ENCODE peak calls at places on chromosome 15, in four cellular contexts. One of them, this sample, is unnamed.

GRCh38 chr15:43920201-43920600 is 93.4 kb downstream of the WDR76 start:
- DNase-seq in AG09319: no peak
- DNase-seq in stimulated activated CD4-positive, alpha-beta T cell treated with anti-CD3 and anti-CD28 coated beads, Interleukin-4, amount 100 ng/mL, for 24 hours: no peak
- DNase-seq in CD8-positive, alpha-beta memory T cell: no peak
- DNase-seq in this sample: no peak

GRCh38 chr15:98937413-98938104 is 70.0 kb downstream of the PGPEP1L start:
- DNase-seq in CD8-positive, alpha-beta memory T cell: no peak
- DNase-seq in AG09319: no peak
- DNase-seq in stimulated activated CD4-positive, alpha-beta T cell treated with anti-CD3 and anti-CD28 coated beads, Interleukin-4, amount 100 ng/mL, for 24 hours: no peak
- DNase-seq in this sample: no peak

GRCh38 chr15:66588971-66589370 is 23.2 kb upstream of the LCTL start:
- DNase-seq in stimulated activated CD4-positive, alpha-beta T cell treated with anti-CD3 and anti-CD28 coated beads, Interleukin-4, amount 100 ng/mL, for 24 hours: no peak
- DNase-seq in CD8-positive, alpha-beta memory T cell: no peak
- DNase-seq in AG09319: no peak
- DNase-seq in this sample: no peak

GRCh38 chr15:100869151-100869999 is 10.3 kb upstream of the ALDH1A3 start:
- DNase-seq in stimulated activated CD4-positive, alpha-beta T cell treated with anti-CD3 and anti-CD28 coated beads, Interleukin-4, amount 100 ng/mL, for 24 hours: no peak
- DNase-seq in CD8-positive, alpha-beta memory T cell: no peak
- DNase-seq in AG09319: no peak
- DNase-seq in this sample: no peak

GRCh38 chr15:55322452-55322851 is 3.4 kb downstream of the PIGB start:
- DNase-seq in CD8-positive, alpha-beta memory T cell: no peak
- DNase-seq in stimulated activated CD4-positive, alpha-beta T cell treated with anti-CD3 and anti-CD28 coated beads, Interleukin-4, amount 100 ng/mL, for 24 hours: no peak
- DNase-seq in AG09319: no peak
- DNase-seq in this sample: no peak

GRCh38 chr15:81492303-81492702 is 118.3 kb upstream of the TMC3 start:
- DNase-seq in stimulated activated CD4-positive, alpha-beta T cell treated with anti-CD3 and anti-CD28 coated beads, Interleukin-4, amount 100 ng/mL, for 24 hours: no peak
- DNase-seq in AG09319: no peak
- DNase-seq in CD8-positive, alpha-beta memory T cell: no peak
- DNase-seq in this sample: no peak

GRCh38 chr15:86178845-86179244 is 99.2 kb downstream of the AGBL1 start:
- DNase-seq in CD8-positive, alpha-beta memory T cell: no peak
- DNase-seq in stimulated activated CD4-positive, alpha-beta T cell treated with anti-CD3 and anti-CD28 coated beads, Interleukin-4, amount 100 ng/mL, for 24 hours: no peak
- DNase-seq in AG09319: no peak
- DNase-seq in this sample: no peak

GRCh38 chr15:38589502-38589901 is 24.9 kb upstream of the RASGRP1 start:
- DNase-seq in CD8-positive, alpha-beta memory T cell: no peak
- DNase-seq in AG09319: peak; percentile 32
- DNase-seq in stimulated activated CD4-positive, alpha-beta T cell treated with anti-CD3 and anti-CD28 coated beads, Interleukin-4, amount 100 ng/mL, for 24 hours: no peak
- DNase-seq in this sample: no peak

GRCh38 chr15:95492388-95493070 is 838.0 kb upstream of the NR2F2 start:
- DNase-seq in AG09319: no peak
- DNase-seq in CD8-positive, alpha-beta memory T cell: no peak
- DNase-seq in stimulated activated CD4-positive, alpha-beta T cell treated with anti-CD3 and anti-CD28 coated beads, Interleukin-4, amount 100 ng/mL, for 24 hours: no peak
- DNase-seq in this sample: no peak

GRCh38 chr15:101037090-101037830 is 118.1 kb downstream of the LRRK1 start:
- DNase-seq in CD8-positive, alpha-beta memory T cell: no peak
- DNase-seq in stimulated activated CD4-positive, alpha-beta T cell treated with anti-CD3 and anti-CD28 coated beads, Interleukin-4, amount 100 ng/mL, for 24 hours: no peak
- DNase-seq in AG09319: no peak
- DNase-seq in this sample: no peak

GRCh38 chr15:68278345-68279217 is 1.0 kb downstream of the FEM1B start:
- DNase-seq in CD8-positive, alpha-beta memory T cell: no peak
- DNase-seq in stimulated activated CD4-positive, alpha-beta T cell treated with anti-CD3 and anti-CD28 coated beads, Interleukin-4, amount 100 ng/mL, for 24 hours: no peak
- DNase-seq in AG09319: no peak
- DNase-seq in this sample: peak; percentile 11

GRCh38 chr15:93072440-93073394 is 16.3 kb downstream of the RGMA start:
- DNase-seq in stimulated activated CD4-positive, alpha-beta T cell treated with anti-CD3 and anti-CD28 coated beads, Interleukin-4, amount 100 ng/mL, for 24 hours: no peak
- DNase-seq in CD8-positive, alpha-beta memory T cell: no peak
- DNase-seq in AG09319: peak; percentile 37
- DNase-seq in this sample: no peak

GRCh38 chr15:31085359-31085758 is 16.2 kb downstream of the TRPM1 start:
- DNase-seq in CD8-positive, alpha-beta memory T cell: no peak
- DNase-seq in stimulated activated CD4-positive, alpha-beta T cell treated with anti-CD3 and anti-CD28 coated beads, Interleukin-4, amount 100 ng/mL, for 24 hours: no peak
- DNase-seq in AG09319: no peak
- DNase-seq in this sample: no peak

GRCh38 chr15:92599394-92599970 is 56.1 kb downstream of the FAM174B start:
- DNase-seq in CD8-positive, alpha-beta memory T cell: no peak
- DNase-seq in AG09319: no peak
- DNase-seq in stimulated activated CD4-positive, alpha-beta T cell treated with anti-CD3 and anti-CD28 coated beads, Interleukin-4, amount 100 ng/mL, for 24 hours: no peak
- DNase-seq in this sample: no peak

GRCh38 chr15:59879506-59879905 is 124.6 kb upstream of the FOXB1 start:
- DNase-seq in AG09319: no peak
- DNase-seq in CD8-positive, alpha-beta memory T cell: no peak
- DNase-seq in stimulated activated CD4-positive, alpha-beta T cell treated with anti-CD3 and anti-CD28 coated beads, Interleukin-4, amount 100 ng/mL, for 24 hours: no peak
- DNase-seq in this sample: no peak

GRCh38 chr15:74449643-74450205 is 11.2 kb downstream of the UBL7 start:
- DNase-seq in AG09319: no peak
- DNase-seq in CD8-positive, alpha-beta memory T cell: no peak
- DNase-seq in stimulated activated CD4-positive, alpha-beta T cell treated with anti-CD3 and anti-CD28 coated beads, Interleukin-4, amount 100 ng/mL, for 24 hours: no peak
- DNase-seq in this sample: no peak

GRCh38 chr15:92521624-92522008 is 127.9 kb downstream of the ST8SIA2 start:
- DNase-seq in CD8-positive, alpha-beta memory T cell: peak; percentile 27
- DNase-seq in stimulated activated CD4-positive, alpha-beta T cell treated with anti-CD3 and anti-CD28 coated beads, Interleukin-4, amount 100 ng/mL, for 24 hours: peak; percentile 35
- DNase-seq in AG09319: peak; percentile 40
- DNase-seq in this sample: peak; percentile 26

GRCh38 chr15:68819451-68820204 is 1.1 kb downstream of the ANP32A start:
- DNase-seq in AG09319: no peak
- DNase-seq in CD8-positive, alpha-beta memory T cell: peak; percentile 69
- DNase-seq in stimulated activated CD4-positive, alpha-beta T cell treated with anti-CD3 and anti-CD28 coated beads, Interleukin-4, amount 100 ng/mL, for 24 hours: peak; percentile 51
- DNase-seq in this sample: no peak

GRCh38 chr15:31977812-31978662 is 52.3 kb upstream of the CHRNA7 start:
- DNase-seq in AG09319: no peak
- DNase-seq in CD8-positive, alpha-beta memory T cell: peak; percentile 28
- DNase-seq in stimulated activated CD4-positive, alpha-beta T cell treated with anti-CD3 and anti-CD28 coated beads, Interleukin-4, amount 100 ng/mL, for 24 hours: peak; percentile 51
- DNase-seq in this sample: peak; percentile 45

GRCh38 chr15:84572231-84572630 is 28.6 kb upstream of the ZSCAN2 start:
- DNase-seq in CD8-positive, alpha-beta memory T cell: no peak
- DNase-seq in stimulated activated CD4-positive, alpha-beta T cell treated with anti-CD3 and anti-CD28 coated beads, Interleukin-4, amount 100 ng/mL, for 24 hours: no peak
- DNase-seq in AG09319: no peak
- DNase-seq in this sample: no peak

GRCh38 chr15:84778194-84778593 is 29.8 kb downstream of the ZNF592 start:
- DNase-seq in CD8-positive, alpha-beta memory T cell: no peak
- DNase-seq in AG09319: no peak
- DNase-seq in stimulated activated CD4-positive, alpha-beta T cell treated with anti-CD3 and anti-CD28 coated beads, Interleukin-4, amount 100 ng/mL, for 24 hours: no peak
- DNase-seq in this sample: no peak

GRCh38 chr15:62945063-62945462 is 97.5 kb upstream of the TPM1 start:
- DNase-seq in CD8-positive, alpha-beta memory T cell: no peak
- DNase-seq in stimulated activated CD4-positive, alpha-beta T cell treated with anti-CD3 and anti-CD28 coated beads, Interleukin-4, amount 100 ng/mL, for 24 hours: no peak
- DNase-seq in AG09319: no peak
- DNase-seq in this sample: no peak

GRCh38 chr15:96416934-96417759 is 86.6 kb downstream of the NR2F2 start:
- DNase-seq in AG09319: no peak
- DNase-seq in CD8-positive, alpha-beta memory T cell: no peak
- DNase-seq in stimulated activated CD4-positive, alpha-beta T cell treated with anti-CD3 and anti-CD28 coated beads, Interleukin-4, amount 100 ng/mL, for 24 hours: no peak
- DNase-seq in this sample: no peak

GRCh38 chr15:36230741-36231140 is 348.7 kb upstream of the CDIN1 start:
- DNase-seq in AG09319: no peak
- DNase-seq in stimulated activated CD4-positive, alpha-beta T cell treated with anti-CD3 and anti-CD28 coated beads, Interleukin-4, amount 100 ng/mL, for 24 hours: no peak
- DNase-seq in CD8-positive, alpha-beta memory T cell: no peak
- DNase-seq in this sample: no peak

GRCh38 chr15:67917037-67917436 is 77.2 kb upstream of the RNU6-1 start:
- DNase-seq in CD8-positive, alpha-beta memory T cell: no peak
- DNase-seq in stimulated activated CD4-positive, alpha-beta T cell treated with anti-CD3 and anti-CD28 coated beads, Interleukin-4, amount 100 ng/mL, for 24 hours: no peak
- DNase-seq in AG09319: no peak
- DNase-seq in this sample: no peak

GRCh38 chr15:95761742-95762141 is 568.8 kb upstream of the NR2F2 start:
- DNase-seq in CD8-positive, alpha-beta memory T cell: no peak
- DNase-seq in stimulated activated CD4-positive, alpha-beta T cell treated with anti-CD3 and anti-CD28 coated beads, Interleukin-4, amount 100 ng/mL, for 24 hours: no peak
- DNase-seq in AG09319: no peak
- DNase-seq in this sample: no peak